ENCODE peak calls at places on chromosomes 16 and 17, in ten cellular contexts. O, V, G, N, W, U, Y, F, K and T are unnamed samples. For H3K4me1, the result is how much of the 10 kb centered on the place peaks cover.

GRCh38 chr17:65433592-65433991 is 127.9 kb downstream of the AXIN2 start:
- DNase-seq in O (no peak), V (no peak), G (no peak), N (no peak), W (no peak), U (no peak), Y (no peak), F (no peak), K (peak), T (no peak)

GRCh38 chr16:79658301-79659001 is 57.9 kb upstream of the MAF start:
- DNase-seq in O (no peak), V (no peak), G (no peak), N (no peak), W (peak), U (no peak), Y (no peak), F (peak), K (no peak), T (no peak)

GRCh38 chr17:19904924-19905323 is 37.2 kb upstream of the ULK2 start:
- DNase-seq in O (peak), V (peak), G (no peak), N (no peak), W (peak), U (no peak), Y (no peak), F (no peak), K (no peak), T (peak)

GRCh38 chr16:65875362-65876199 is 490.9 kb upstream of the CDH5 start:
- DNase-seq in O (no peak), V (no peak), G (no peak), N (no peak), W (no peak), U (no peak), Y (no peak), F (no peak), K (no peak), T (no peak)

GRCh38 chr17:76458580-76459490 is 5.9 kb upstream of the UBE2O start:
- DNase-seq in O (no peak), V (peak), G (peak), N (peak), W (peak), U (peak), Y (peak), F (peak), K (no peak), T (peak)

GRCh38 chr17:15262291-15263205 is 2.6 kb downstream of the PMP22 start:
- DNase-seq in O (peak), V (peak), G (peak), N (peak), W (peak), U (peak), Y (no peak), F (peak), K (no peak), T (peak)

GRCh38 chr17:66420961-66421371 is 118.6 kb downstream of the PRKCA start:
- DNase-seq in O (no peak), V (no peak), G (no peak), N (no peak), W (peak), U (no peak), Y (no peak), F (peak), K (no peak), T (no peak)

GRCh38 chr17:29931253-29931932 is 1.4 kb upstream of the SSH2 start:
- DNase-seq in O (peak), V (peak), G (peak), N (peak), W (peak), U (peak), Y (peak), F (peak), K (peak), T (peak)

GRCh38 chr16:11087691-11088431 is 143.5 kb downstream of the CLEC16A start:
- DNase-seq in O (no peak), V (no peak), G (peak), N (no peak), W (peak), U (no peak), Y (peak), F (peak), K (no peak), T (no peak)

GRCh38 chr16:87559976-87560375 is 42.3 kb upstream of the JPH3 start:
- DNase-seq in O (no peak), V (no peak), G (no peak), N (no peak), W (no peak), U (no peak), Y (no peak), F (no peak), K (no peak), T (no peak)

GRCh38 chr16:80735846-80736245 is 68.6 kb downstream of the CDYL2 start:
- DNase-seq in O (no peak), V (no peak), G (no peak), N (no peak), W (no peak), U (no peak), Y (no peak), F (no peak), K (no peak), T (no peak)

GRCh38 chr17:62727916-62728672 is 80.0 kb downstream of the MARCHF10 start:
- DNase-seq in O (no peak), V (no peak), G (peak), N (no peak), W (no peak), U (no peak), Y (no peak), F (no peak), K (no peak), T (no peak)

GRCh38 chr17:46193626-46194392 is 580 bp upstream of the KANSL1 start:
- DNase-seq in O (peak), V (peak), G (peak), N (peak), W (peak), U (peak), Y (peak), F (peak), K (peak), T (peak)

GRCh38 chr16:70018254-70018653 is 67.1 kb downstream of the CLEC18A start:
- DNase-seq in O (no peak), V (no peak), G (peak), N (peak), W (peak), U (peak), Y (peak), F (peak), K (peak), T (no peak)

GRCh38 chr17:32518856-32519768 is 32.3 kb downstream of the CDK5R1 start:
- DNase-seq in O (peak), V (peak), G (peak), N (no peak), W (peak), U (peak), Y (no peak), F (no peak), K (peak), T (peak)

GRCh38 chr16:64841071-64841470 is 280.8 kb downstream of the CDH11 start:
- DNase-seq in O (no peak), V (no peak), G (no peak), N (no peak), W (no peak), U (peak), Y (no peak), F (peak), K (no peak), T (no peak)

GRCh38 chr17:81681672-81682071 is 1.9 kb downstream of the ARL16 start:
- DNase-seq in O (no peak), V (no peak), G (no peak), N (no peak), W (no peak), U (no peak), Y (no peak), F (no peak), K (no peak), T (no peak)

GRCh38 chr17:81683584-81684441 is at the start of the genes ARL16 and HGS:
- DNase-seq in O (peak), V (peak), G (peak), N (peak), W (peak), U (peak), Y (peak), F (peak), K (peak), T (peak)

GRCh38 chr17:81683208-81683583 is 401 bp downstream of the ARL16 start:
- DNase-seq in O (no peak), V (no peak), G (no peak), N (no peak), W (no peak), U (no peak), Y (no peak), F (peak), K (no peak), T (no peak)

GRCh38 chr17:81684442-81684911 is 666 bp downstream of the HGS start:
- DNase-seq in O (no peak), V (no peak), G (peak), N (no peak), W (peak), U (no peak), Y (peak), F (peak), K (no peak), T (no peak)

GRCh38 chr17:81682565-81683207 is 911 bp downstream of the ARL16 start:
- DNase-seq in O (no peak), V (no peak), G (no peak), N (no peak), W (no peak), U (no peak), Y (no peak), F (peak), K (no peak), T (no peak)
- H3K4me3 ChIP-seq in O (peak), V (peak), G (peak), N (peak), W (peak), U (peak), Y (peak), F (peak), K (peak), T (peak)

GRCh38 chr17:74585711-74586110 is 6.4 kb downstream of the CD300LD start:
- DNase-seq in O (no peak), V (no peak), G (no peak), N (no peak), W (no peak), U (no peak), Y (no peak), F (no peak), K (no peak), T (no peak)
- TF ChIP-seq CTCF in O (no peak), V (no peak), G (no peak), N (no peak), W (no peak), U (no peak), Y (no peak), F (no peak), K (no peak), T (no peak)

DNA sequence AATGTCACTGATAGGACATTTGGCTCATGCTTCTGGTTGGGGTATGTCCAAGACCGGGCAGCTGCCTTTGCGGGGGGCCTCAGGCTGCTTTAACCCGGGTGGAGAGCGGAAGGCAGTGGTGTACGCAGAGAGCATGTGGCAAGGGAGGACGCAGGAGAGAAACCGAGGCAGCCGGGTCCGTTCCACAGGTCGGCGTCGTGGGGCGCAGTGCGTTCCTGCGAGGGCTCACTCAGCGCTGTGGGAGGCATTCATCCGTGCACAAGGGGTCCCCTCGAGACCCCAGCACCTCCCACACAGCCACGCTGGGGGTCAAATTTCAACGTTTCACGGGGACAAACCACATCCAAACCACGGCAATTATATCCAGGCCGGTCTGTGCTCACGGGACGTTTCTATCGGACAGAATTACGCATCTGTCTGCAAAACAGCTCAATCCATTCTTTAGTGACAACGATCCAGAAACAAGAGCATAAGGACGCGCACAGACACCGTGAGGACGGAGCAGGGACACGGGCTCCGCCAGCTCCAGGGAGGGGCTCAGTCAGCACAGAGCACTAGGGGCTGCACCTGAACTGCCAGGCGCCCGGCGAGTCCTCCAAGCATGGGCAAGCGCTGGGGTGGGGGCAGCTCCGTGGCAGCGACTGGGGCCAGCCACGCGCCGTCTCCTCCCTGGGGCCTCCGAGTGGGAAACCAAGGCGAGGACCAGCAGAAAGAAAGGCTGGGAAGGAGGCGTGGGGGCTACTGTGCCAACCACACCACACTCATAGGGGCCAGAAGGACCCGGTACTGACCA is 108.4 kb upstream of the METRNL start:
- DNase-seq in O (no peak), V (no peak), G (no peak), N (no peak), W (peak), U (no peak), Y (no peak), F (no peak), K (no peak), T (peak)
- H3K4me1 ChIP-seq in O (under half), V (under half), G (under half), N (under half), W (under half), U (under half), Y (half or more), F (under half), K (under half), T (under half)

DNA sequence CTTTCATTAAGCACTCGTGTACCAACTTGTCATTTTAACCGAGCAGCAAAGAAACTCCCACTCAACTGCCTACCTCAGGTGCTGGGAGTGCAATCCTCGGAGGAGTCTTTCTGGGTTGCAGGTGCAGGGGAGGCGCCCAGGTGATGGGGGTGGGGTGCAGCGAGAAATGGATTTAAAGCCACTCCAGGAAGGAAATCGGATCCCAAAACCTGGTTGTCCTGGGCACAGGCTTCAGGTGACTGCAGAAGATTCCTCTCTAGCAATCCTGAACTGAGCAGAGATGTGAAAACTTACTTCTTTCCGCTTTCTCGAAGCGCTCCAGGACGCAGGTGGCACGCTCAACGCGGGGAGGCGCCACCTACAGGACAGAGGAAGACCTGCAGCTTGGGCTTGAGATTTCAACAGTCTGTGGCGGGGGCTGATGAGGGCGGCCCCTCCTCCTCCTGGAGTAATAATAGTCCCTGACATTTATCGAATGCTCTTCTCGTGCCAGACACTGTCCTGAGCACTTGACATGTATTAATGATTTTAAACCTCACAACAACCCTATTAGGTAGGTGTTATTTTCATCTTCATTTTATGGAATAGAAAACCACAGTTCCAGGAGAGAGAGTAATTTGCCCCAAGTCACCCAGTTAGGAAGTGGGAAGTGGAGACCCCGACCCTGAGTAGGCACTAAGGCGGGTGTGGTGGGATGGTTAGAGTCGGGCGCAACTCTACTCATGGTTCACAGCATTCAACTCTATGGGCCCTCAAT is 27.2 kb upstream of the SKAP1 start:
- DNase-seq in O (peak), V (peak), G (peak), N (peak), W (peak), U (peak), Y (peak), F (peak), K (peak), T (peak)
- H3K4me3 ChIP-seq in O (no peak), V (no peak), G (peak), N (no peak), W (no peak), U (peak), Y (no peak), F (no peak), K (no peak), T (no peak)

GRCh38 chr17:57957120-57957850 is 2.1 kb upstream of the CUEDC1 start:
- DNase-seq in O (peak), V (no peak), G (no peak), N (no peak), W (peak), U (no peak), Y (no peak), F (no peak), K (no peak), T (peak)

GRCh38 chr17:57956311-57957119 is 1.3 kb upstream of the CUEDC1 start:
- DNase-seq in O (peak), V (no peak), G (peak), N (no peak), W (peak), U (no peak), Y (peak), F (no peak), K (peak), T (peak)

GRCh38 chr17:57954421-57955182 is 610 bp downstream of the CUEDC1 start:
- DNase-seq in O (peak), V (peak), G (peak), N (peak), W (peak), U (peak), Y (no peak), F (peak), K (no peak), T (peak)

GRCh38 chr17:57953703-57954420 is 1.4 kb downstream of the CUEDC1 start:
- DNase-seq in O (peak), V (peak), G (peak), N (no peak), W (no peak), U (no peak), Y (no peak), F (no peak), K (no peak), T (peak)

DNA sequence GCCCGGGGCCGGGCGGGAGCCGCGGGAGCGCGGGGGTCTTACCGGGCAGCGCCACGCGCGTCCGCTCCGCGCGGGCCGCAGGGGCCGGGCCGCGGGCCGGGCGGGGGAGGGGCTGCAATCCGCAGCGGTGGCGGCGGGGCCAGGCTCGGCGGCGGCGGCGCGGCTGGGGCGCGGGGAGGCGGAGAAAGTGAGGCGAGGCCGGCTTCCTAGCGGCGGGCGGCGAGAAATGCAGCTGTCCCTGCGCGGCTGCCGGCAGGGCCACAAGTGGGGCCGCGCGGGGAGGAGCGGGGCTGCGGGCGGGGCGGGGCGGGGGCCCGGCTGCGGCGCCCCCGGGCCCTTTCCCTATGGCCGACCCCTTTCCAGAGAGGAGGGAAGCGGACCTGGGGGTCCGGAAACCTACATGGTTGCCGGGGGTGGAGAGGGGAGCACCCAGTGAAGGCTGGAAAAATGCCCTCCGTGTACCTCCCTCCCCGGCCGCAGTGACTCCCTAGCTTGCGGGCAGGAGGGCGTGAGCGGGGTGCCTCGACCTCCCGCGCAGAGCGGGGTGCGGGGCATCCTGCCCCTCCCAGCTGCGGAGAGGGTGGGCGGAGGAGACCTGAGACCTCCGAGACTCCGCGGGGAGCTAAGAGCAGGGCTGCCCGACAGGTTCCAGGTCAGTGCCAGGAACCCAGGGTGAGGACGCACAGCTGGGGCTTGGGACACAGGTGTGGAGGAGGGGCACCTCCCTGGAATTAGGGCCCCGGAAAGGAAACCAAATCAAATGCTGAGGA is at the start of gene CUEDC1:
- DNase-seq in O (peak), V (peak), G (peak), N (peak), W (peak), U (peak), Y (peak), F (peak), K (peak), T (peak)
- TF ChIP-seq CTCF in O (peak), V (peak), G (peak), N (peak), W (peak), U (no peak), Y (peak), F (peak), K (peak), T (peak)

GRCh38 chr16:68283346-68283745 is 19.0 kb downstream of the SLC7A6 start:
- DNase-seq in O (no peak), V (no peak), G (no peak), N (no peak), W (no peak), U (no peak), Y (peak), F (no peak), K (no peak), T (no peak)
- H3K4me1 ChIP-seq in O (half or more), V (half or more), G (under half), N (under half), W (under half), U (under half), Y (half or more), F (under half), K (under half), T (half or more)

GRCh38 chr17:73230088-73230487 is 31.6 kb downstream of the CPSF4L start:
- DNase-seq in O (no peak), V (no peak), G (no peak), N (no peak), W (peak), U (no peak), Y (no peak), F (no peak), K (no peak), T (no peak)
- H3K4me3 ChIP-seq in O (no peak), V (no peak), G (peak), N (no peak), W (no peak), U (no peak), Y (no peak), F (no peak), K (no peak), T (no peak)